ENCODE peak calls at places on chromosomes 5 and 9, in five cellular contexts. N is sigmoid colon, R is body of pancreas, M is esophagus muscularis mucosa, X is heart left ventricle. C is an unnamed sample.

GRCh38 chr5:122972877-122973276 is 63.6 kb downstream of the PPIC start:
- DNase-seq in M (no peak), N (no peak), R (no peak), X (no peak), C (no peak)

GRCh38 chr5:5483880-5484595 is 61.6 kb downstream of the ICE1 start:
- DNase-seq in R (no peak), N (no peak), X (no peak), M (no peak), C (no peak)

GRCh38 chr9:119216891-119217290 is 152.3 kb downstream of the BRINP1 start:
- DNase-seq in M (no peak), R (peak; percentile 12), X (peak; percentile 33), N (peak; percentile 86), C (peak; percentile 10)

GRCh38 chr5:68126871-68127270 is 88.7 kb upstream of the PIK3R1 start:
- DNase-seq in R (no peak), N (no peak), X (no peak), M (no peak), C (no peak)

GRCh38 chr9:116417464-116417863 is 263.9 kb downstream of the PAPPA start:
- DNase-seq in N (no peak), R (no peak), M (no peak), X (no peak), C (no peak)

GRCh38 chr9:14313378-14313940 is 482 bp downstream of the NFIB start:
- DNase-seq in N (no peak), X (no peak), M (no peak), R (peak; percentile 48), C (no peak)

GRCh38 chr9:36780186-36780585 is 207.5 kb downstream of the MELK start:
- DNase-seq in N (no peak), X (no peak), M (no peak), R (no peak), C (no peak)

GRCh38 chr9:5500441-5501235 is 9.7 kb upstream of the PDCD1LG2 start:
- DNase-seq in N (no peak), R (no peak), M (no peak), X (peak; percentile 88), C (no peak)

GRCh38 chr5:6819521-6819920 is 106.3 kb downstream of the TENT4A start:
- DNase-seq in X (no peak), M (peak; percentile 21), N (no peak), R (no peak), C (no peak)

GRCh38 chr9:9612270-9612669 is 1000.5 kb downstream of the PTPRD start:
- DNase-seq in N (no peak), R (no peak), M (no peak), X (no peak), C (no peak)

GRCh38 chr5:112975721-112976431 is 722 bp upstream of the DCP2 start:
- DNase-seq in M (no peak), N (no peak), R (no peak), X (no peak), C (no peak)

GRCh38 chr5:140966293-140967225 is at the start of gene PCDHAC2:
- DNase-seq in R (peak; percentile 65), N (peak; percentile 71), M (no peak), X (peak; percentile 40), C (no peak)

GRCh38 chr9:16726718-16727451 is 143.6 kb downstream of the BNC2 start:
- DNase-seq in R (peak; percentile 65), X (peak; percentile 78), N (peak; percentile 95), M (peak; percentile 96), C (peak; percentile 69)

GRCh38 chr9:129778469-129778868 is 24.5 kb upstream of the TOR1B start:
- DNase-seq in R (no peak), N (no peak), X (no peak), M (no peak), C (no peak)

GRCh38 chr5:78908173-78908901 is 76.8 kb downstream of the ARSB start:
- DNase-seq in N (no peak), R (peak; percentile 85), M (no peak), X (peak; percentile 72), C (no peak)

GRCh38 chr9:87850405-87850804 is 32.3 kb upstream of the SPATA31E1 start:
- DNase-seq in N (no peak), M (no peak), X (no peak), R (no peak), C (no peak)

GRCh38 chr5:132013006-132013689 is 1.7 kb upstream of the ACSL6 start:
- DNase-seq in X (no peak), M (no peak), R (no peak), N (peak; percentile 38), C (no peak)

GRCh38 chr9:71647094-71647591 is 121.2 kb downstream of the CEMIP2 start:
- DNase-seq in X (peak; percentile 85), N (peak; percentile 81), R (peak; percentile 51), M (peak; percentile 91), C (peak; percentile 15)

GRCh38 chr5:145796318-145796717 is 38.8 kb downstream of the PRELID2 start:
- DNase-seq in N (no peak), R (no peak), X (no peak), M (no peak), C (no peak)

GRCh38 chr5:151107738-151108520 is 27.1 kb upstream of the TNIP1 start:
- DNase-seq in N (peak; percentile 94), X (peak; percentile 66), R (peak; percentile 95), M (no peak), C (peak; percentile 52)

GRCh38 chr5:102600964-102601363 is 102.2 kb upstream of the SLCO6A1 start:
- DNase-seq in N (no peak), X (no peak), M (no peak), R (no peak), C (no peak)

GRCh38 chr5:62412549-62413329 is at the start of gene IPO11:
- DNase-seq in R (peak; percentile 98), M (peak; percentile 99), N (peak; percentile 99), X (peak; percentile 99), C (peak; percentile 98)
- TF ChIP-seq POLR2A in R (peak; percentile 85), M (peak; percentile 37), N (peak; percentile 43), X (peak; percentile 4), C (peak; percentile 54)

DNA sequence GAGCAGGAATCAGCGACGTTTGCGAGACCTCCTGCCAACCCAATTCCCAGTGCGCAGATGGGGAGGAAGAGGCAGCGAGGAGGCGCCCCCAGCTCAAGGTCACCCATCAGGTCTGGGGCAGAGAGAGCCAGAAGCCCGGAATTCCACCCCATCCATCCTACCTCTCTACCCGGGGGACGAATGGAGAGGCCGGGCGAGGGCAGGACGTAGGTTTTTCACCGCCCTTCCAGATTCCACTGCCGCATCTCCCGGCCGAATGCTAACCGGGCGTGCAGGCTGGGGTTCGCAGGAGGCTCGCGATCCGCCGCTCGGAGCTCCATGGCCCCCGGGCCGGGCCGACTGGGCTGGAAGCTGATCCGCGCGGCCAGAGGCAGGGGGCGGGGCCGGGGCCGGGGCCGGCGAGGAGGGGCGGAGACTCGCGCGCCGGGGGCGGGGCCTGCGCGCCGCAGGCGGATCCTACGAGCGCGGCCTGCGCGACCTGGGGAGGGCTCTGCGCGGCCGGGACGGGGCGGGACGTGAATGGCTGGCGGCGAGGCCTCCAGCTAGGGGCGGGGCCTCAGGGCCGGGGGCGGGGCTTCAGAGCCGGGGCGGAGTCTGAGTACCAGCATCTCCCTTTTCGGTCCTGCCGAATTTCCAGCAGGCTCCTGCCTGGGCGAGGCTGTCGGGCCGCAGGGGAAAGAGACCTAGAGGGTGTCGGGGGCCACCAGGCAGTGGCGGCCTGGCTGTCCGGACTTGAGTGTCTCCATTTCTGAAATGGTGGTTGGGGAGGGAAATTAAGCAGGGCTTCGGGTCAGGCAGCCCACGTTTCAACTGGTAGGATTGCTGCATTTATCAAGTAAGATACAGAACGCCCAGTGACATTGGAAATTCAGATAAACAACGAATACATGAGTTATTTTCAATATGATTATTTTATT is at the start of gene ST6GALNAC4:
- DNase-seq in N (peak; percentile 97), R (peak; percentile 97), X (peak; percentile 94), M (peak; percentile 99), C (peak; percentile 85)
- TF ChIP-seq POLR2A in N (peak; percentile 39), R (peak; percentile 69), X (no peak), M (no peak), C (peak; percentile 74)

GRCh38 chr9:35650341-35651158 is at the start of gene SIT1:
- DNase-seq in R (no peak), M (no peak), X (no peak), N (peak; percentile 61), C (no peak)

GRCh38 chr9:35643046-35643445 is 7.7 kb downstream of the SIT1 start:
- DNase-seq in M (no peak), R (no peak), X (no peak), N (no peak), C (no peak)

GRCh38 chr9:35645736-35646582 is 4.8 kb downstream of the SIT1 start:
- DNase-seq in M (no peak), R (peak; percentile 67), N (no peak), X (no peak), C (peak; percentile 54)

GRCh38 chr9:35649431-35650340 is 1.0 kb downstream of the SIT1 start:
- DNase-seq in N (no peak), R (no peak), M (no peak), X (no peak), C (no peak)

GRCh38 chr9:35646583-35647265 is 4.0 kb downstream of the SIT1 start:
- DNase-seq in N (peak; percentile 96), R (peak; percentile 94), X (peak; percentile 93), M (peak; percentile 97), C (peak; percentile 91)
- TF ChIP-seq POLR2A in N (peak; percentile 86), R (peak; percentile 94), X (no peak), M (peak; percentile 81), C (peak; percentile 85)

GRCh38 chr5:59588922-59589321 is 304.6 kb downstream of the PDE4D start:
- DNase-seq in N (no peak), M (no peak), R (no peak), X (no peak), C (no peak)

GRCh38 chr5:59587489-59588337 is 305.8 kb downstream of the PDE4D start:
- DNase-seq in X (peak; percentile 61), N (peak; percentile 65), R (peak; percentile 58), M (no peak), C (peak; percentile 20)

GRCh38 chr5:59593608-59594007 is 299.9 kb downstream of the PDE4D start:
- DNase-seq in M (no peak), R (no peak), X (no peak), N (no peak), C (no peak)

GRCh38 chr5:59592101-59592500 is 301.4 kb downstream of the PDE4D start:
- DNase-seq in X (no peak), N (no peak), R (no peak), M (no peak), C (peak; percentile 82)

DNA sequence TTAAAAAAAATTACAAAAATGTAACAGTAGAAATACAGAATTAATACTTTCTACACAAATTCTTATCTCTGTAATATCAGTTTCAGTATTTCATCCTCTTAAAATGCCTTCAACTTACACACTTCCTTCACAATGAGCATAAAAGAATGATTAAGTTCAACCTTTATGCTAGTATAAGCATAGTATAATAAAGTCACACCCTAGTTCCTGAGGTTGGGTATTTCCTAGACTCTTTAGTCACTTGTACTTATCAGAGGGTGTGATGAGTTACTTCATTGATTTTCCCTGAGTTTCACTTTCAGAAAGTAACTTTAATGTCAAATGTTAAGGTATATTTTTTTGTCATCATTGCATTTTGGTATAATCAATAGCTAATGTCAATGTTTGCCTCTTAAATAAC is 302.4 kb downstream of the PDE4D start:
- DNase-seq in X (no peak), R (no peak), M (no peak), N (no peak), C (no peak)
- TF ChIP-seq POLR2A in X (no peak), R (no peak), M (no peak), N (no peak), C (no peak)

GRCh38 chr5:115815693-115816225 is 700 bp downstream of the CDO1 start:
- DNase-seq in X (peak; percentile 29), M (no peak), N (no peak), R (peak; percentile 11), C (no peak)
- TF ChIP-seq POLR2A in X (no peak), M (no peak), N (no peak), R (no peak), C (no peak)